ENCODE peak calls at places on chromosomes 6 and 20, in ten cellular contexts. C, D, O, I, H, M, B, F, J and T are unnamed samples.

GRCh38 chr6:148240463-148240845 is 102.2 kb upstream of the SASH1 start:
- DNase-seq in C (no peak), D (no peak), O (no peak), I (no peak), H (no peak), M (no peak), B (no peak), F (no peak), J (no peak), T (no peak)

GRCh38 chr6:167441653-167442644 is 117.1 kb downstream of the TTLL2 start:
- DNase-seq in C (no peak), D (no peak), O (peak), I (no peak), H (no peak), M (no peak), B (no peak), F (no peak), J (no peak), T (no peak)

GRCh38 chr20:33753763-33754162 is 22.0 kb downstream of the ZNF341 start:
- DNase-seq in C (no peak), D (peak), O (no peak), I (no peak), H (no peak), M (no peak), B (no peak), F (no peak), J (no peak), T (no peak)

GRCh38 chr6:38078671-38079070 is 259.1 kb downstream of the ZFAND3 start:
- DNase-seq in C (no peak), D (peak), O (no peak), I (no peak), H (no peak), M (no peak), B (no peak), F (no peak), J (no peak), T (no peak)

GRCh38 chr20:57754190-57754589 is 44.4 kb upstream of the PMEPA1 start:
- DNase-seq in C (no peak), D (no peak), O (no peak), I (no peak), H (no peak), M (no peak), B (no peak), F (peak), J (peak), T (no peak)

GRCh38 chr6:89731924-89732568 is 87.5 kb downstream of the MDN1 start:
- DNase-seq in C (no peak), D (no peak), O (no peak), I (no peak), H (no peak), M (no peak), B (no peak), F (no peak), J (no peak), T (no peak)

GRCh38 chr20:50587291-50587961 is 77.2 kb downstream of the PTPN1 start:
- DNase-seq in C (peak), D (no peak), O (no peak), I (no peak), H (no peak), M (no peak), B (peak), F (no peak), J (peak), T (no peak)

GRCh38 chr20:19074828-19075516 is 137.5 kb upstream of the SLC24A3 start:
- DNase-seq in C (no peak), D (peak), O (no peak), I (no peak), H (no peak), M (no peak), B (no peak), F (no peak), J (no peak), T (no peak)

GRCh38 chr6:114342086-114342825 is 567 bp downstream of the HS3ST5 start:
- DNase-seq in C (peak), D (peak), O (no peak), I (no peak), H (peak), M (peak), B (no peak), F (no peak), J (no peak), T (peak)

GRCh38 chr6:53029262-53029661 is 34.2 kb upstream of the GSTA4 start:
- DNase-seq in C (no peak), D (no peak), O (no peak), I (no peak), H (no peak), M (no peak), B (no peak), F (no peak), J (no peak), T (no peak)

DNA sequence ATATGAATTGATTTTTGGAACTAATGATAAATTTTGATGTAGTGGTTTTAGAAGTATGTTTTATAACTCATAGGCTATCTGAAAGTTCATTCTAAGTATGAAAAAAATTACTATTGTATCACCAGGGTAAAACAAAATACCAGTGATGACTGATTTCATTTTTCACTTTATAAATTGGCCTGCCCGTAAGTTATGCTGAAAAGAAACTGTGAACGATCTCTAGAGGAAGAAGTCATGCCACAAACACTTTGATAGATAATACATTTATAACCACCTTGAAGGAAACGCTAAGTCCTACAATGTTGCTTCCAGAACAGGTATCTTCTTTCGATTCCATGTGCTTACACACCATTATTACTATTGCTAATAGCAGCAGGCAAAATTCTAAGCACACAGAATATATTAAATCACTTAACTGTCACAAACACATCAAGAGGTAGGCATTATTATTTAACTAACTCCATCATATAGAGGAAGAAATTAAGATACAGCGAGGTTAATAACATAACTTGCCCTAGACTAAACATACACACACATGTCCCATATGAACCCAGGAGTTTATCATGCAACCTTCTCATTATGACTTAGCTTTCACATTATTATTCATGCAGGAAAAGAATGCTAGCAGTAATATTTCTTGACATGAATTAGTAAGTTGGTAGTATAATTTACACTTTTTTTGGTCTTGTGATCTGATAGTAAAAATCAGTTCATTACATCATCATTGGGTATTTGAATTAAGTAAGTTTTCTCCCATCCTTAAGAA is 44.7 kb downstream of the RGS17 start:
- DNase-seq in C (no peak), D (no peak), O (no peak), I (no peak), H (no peak), M (no peak), B (no peak), F (no peak), J (no peak), T (no peak)
- H3K4me3 ChIP-seq in C (no peak), D (no peak), O (no peak), I (no peak), H (no peak), M (no peak), B (no peak), F (no peak), J (no peak), T (no peak)

DNA sequence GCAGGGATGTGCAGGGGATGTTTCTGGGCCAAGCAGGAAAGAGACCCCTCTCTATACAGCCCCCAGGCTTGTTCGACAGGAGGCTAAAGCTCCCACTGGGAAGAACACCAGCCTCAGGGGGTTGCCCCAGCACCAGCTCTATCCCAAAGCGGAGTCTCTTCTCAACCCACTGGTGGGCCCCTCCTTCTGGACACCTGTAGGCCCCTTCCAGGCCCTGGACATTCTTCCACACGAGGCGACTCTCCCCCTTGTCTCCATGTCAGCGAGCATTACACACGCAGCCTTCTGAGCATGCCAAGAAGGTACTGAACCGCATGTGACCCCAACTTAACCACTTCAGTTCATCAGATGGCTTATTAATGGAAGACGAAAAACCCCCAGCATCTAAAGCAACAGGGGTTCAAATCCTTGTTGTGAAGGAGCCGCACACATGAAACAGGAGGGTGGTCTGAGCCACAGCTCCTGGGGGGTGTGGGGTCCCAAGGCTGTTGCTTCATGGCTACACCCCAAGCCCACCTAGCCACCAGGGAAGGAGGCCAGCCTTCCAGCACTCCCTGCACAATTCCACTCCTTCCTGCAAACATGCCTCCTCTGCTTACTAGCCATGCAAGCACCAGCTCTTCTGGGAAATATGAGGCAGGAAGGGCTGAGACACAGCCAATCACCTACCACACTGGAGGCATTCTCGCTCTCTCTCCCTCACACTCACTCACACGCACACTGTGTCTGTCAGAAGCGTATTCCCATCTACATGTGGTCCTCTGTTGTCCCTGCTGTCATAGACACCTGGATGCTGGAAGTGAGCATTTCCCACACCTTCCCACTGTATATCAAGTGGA is 104.6 kb downstream of the NOL4L start:
- DNase-seq in C (no peak), D (no peak), O (no peak), I (no peak), H (peak), M (no peak), B (no peak), F (peak), J (peak), T (no peak)
- H3K4me3 ChIP-seq in C (no peak), D (no peak), O (no peak), I (no peak), H (no peak), M (no peak), B (no peak), F (no peak), J (no peak), T (peak)

GRCh38 chr20:955111-955510 is 39.0 kb upstream of the ANGPT4 start:
- DNase-seq in C (no peak), D (no peak), O (no peak), I (no peak), H (no peak), M (no peak), B (no peak), F (no peak), J (peak), T (no peak)
- H3K4me3 ChIP-seq in C (no peak), D (no peak), O (no peak), I (no peak), H (no peak), M (no peak), B (no peak), F (no peak), J (no peak), T (no peak)

DNA sequence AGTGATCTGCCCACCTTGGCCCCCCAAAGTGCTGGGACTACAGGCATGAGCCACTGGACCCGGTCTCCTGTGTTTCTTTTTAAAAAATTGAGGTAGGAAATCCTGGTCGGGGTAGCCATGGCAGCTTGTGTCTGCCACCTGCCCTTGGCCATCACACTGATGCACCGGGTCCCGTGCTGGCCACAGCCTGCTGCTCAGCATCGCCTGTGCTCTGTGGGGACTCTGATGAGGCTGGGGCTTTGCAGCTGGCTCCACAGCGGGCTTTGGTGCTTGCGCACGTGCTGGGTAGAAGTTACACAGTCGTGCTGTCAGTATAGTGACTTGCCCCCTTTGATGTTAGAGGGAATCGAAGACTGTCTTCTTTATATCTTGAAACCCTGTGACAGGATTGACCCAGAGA is 66.7 kb downstream of the SMAP1 start:
- DNase-seq in C (no peak), D (no peak), O (no peak), I (no peak), H (no peak), M (no peak), B (no peak), F (no peak), J (no peak), T (no peak)
- H3K4me3 ChIP-seq in C (no peak), D (no peak), O (no peak), I (no peak), H (no peak), M (no peak), B (no peak), F (no peak), J (no peak), T (no peak)

GRCh38 chr6:26344658-26345057 is 20.3 kb upstream of the BTN3A2 start:
- DNase-seq in C (no peak), D (no peak), O (no peak), I (no peak), H (no peak), M (no peak), B (no peak), F (no peak), J (no peak), T (no peak)

GRCh38 chr6:26345832-26346231 is 19.2 kb upstream of the BTN3A2 start:
- DNase-seq in C (no peak), D (no peak), O (no peak), I (no peak), H (no peak), M (no peak), B (no peak), F (no peak), J (no peak), T (no peak)

GRCh38 chr6:26339612-26340011 is 25.4 kb upstream of the BTN3A2 start:
- DNase-seq in C (no peak), D (no peak), O (no peak), I (no peak), H (no peak), M (no peak), B (no peak), F (no peak), J (no peak), T (no peak)

GRCh38 chr6:26340066-26340465 is 24.9 kb upstream of the BTN3A2 start:
- DNase-seq in C (no peak), D (no peak), O (no peak), I (no peak), H (no peak), M (no peak), B (no peak), F (no peak), J (no peak), T (no peak)

GRCh38 chr6:26342106-26342999 is 22.6 kb upstream of the BTN3A2 start:
- DNase-seq in C (no peak), D (peak), O (no peak), I (no peak), H (no peak), M (no peak), B (no peak), F (no peak), J (no peak), T (no peak)
- H3K4me3 ChIP-seq in C (peak), D (peak), O (peak), I (peak), H (no peak), M (no peak), B (peak), F (no peak), J (peak), T (peak)

DNA sequence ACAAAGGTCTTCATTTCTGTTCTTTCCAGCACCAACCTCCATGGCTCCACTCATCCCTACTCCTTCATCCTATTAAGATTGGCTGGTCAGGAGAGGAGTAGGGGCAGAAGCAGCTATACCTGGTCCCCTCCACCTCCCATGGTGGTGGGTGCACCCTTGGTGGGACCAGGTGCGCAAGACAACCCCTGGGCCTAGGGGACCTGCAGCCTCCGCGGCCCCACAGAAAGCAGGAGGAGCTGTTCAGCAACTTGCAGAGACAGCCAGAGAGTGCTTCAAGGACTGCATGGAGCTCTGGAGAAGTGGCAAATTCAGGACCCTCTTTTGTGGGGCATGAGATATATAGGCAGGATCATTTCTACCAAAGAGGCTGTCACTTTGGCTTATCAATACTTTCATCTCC is 9.8 kb downstream of the ULBP2 start:
- DNase-seq in C (no peak), D (no peak), O (no peak), I (no peak), H (peak), M (no peak), B (no peak), F (no peak), J (no peak), T (no peak)
- H3K4me3 ChIP-seq in C (no peak), D (no peak), O (no peak), I (no peak), H (no peak), M (no peak), B (no peak), F (no peak), J (no peak), T (no peak)

DNA sequence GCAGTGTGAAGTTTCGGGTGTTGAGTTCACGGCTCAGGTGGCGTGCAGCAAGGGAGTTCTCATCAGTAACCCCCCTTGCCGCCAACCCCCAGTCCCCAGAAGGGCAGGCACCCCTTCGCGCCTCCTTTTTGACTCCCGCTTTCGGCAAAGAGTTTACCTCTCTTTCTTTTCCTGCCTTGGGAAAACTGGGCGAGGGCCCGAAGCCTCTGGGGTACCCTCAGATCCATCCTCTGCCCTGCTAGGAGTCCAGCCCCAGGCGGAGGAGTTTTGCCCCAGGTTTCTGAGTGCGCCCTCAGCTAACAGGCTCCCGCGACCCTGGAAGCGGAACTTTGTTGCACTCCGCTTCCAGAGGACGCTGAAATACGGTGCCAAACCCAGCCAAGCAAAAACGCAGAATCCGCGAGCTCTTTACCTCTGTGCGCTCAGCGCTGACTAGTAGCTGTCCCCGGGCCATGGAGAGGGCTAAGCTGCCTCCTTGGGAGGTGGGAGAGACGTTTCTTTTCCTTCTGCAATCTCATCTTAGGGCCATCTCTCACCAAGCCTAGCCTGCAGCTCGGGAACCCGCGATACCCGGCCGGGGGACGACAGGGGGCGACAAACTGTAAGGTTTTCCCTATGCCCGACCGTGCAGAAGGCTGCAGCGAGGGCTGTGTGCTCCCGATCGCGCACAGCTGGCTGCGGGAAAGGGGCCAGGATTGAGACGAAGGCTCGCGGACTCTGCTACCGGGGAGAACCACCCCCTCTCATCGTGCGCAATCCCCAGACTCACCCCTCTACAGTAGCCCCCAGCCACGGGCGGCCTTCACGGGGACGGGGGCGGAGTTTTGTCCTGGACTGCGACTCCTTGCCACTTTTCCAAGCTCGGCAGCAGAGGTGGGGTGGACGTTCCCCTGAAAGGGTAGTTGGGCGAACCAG is 2.7 kb upstream of the PAX1 start:
- DNase-seq in C (peak), D (no peak), O (peak), I (no peak), H (peak), M (peak), B (peak), F (no peak), J (no peak), T (no peak)
- H3K4me3 ChIP-seq in C (no peak), D (no peak), O (peak), I (no peak), H (no peak), M (no peak), B (peak), F (no peak), J (no peak), T (peak)

DNA sequence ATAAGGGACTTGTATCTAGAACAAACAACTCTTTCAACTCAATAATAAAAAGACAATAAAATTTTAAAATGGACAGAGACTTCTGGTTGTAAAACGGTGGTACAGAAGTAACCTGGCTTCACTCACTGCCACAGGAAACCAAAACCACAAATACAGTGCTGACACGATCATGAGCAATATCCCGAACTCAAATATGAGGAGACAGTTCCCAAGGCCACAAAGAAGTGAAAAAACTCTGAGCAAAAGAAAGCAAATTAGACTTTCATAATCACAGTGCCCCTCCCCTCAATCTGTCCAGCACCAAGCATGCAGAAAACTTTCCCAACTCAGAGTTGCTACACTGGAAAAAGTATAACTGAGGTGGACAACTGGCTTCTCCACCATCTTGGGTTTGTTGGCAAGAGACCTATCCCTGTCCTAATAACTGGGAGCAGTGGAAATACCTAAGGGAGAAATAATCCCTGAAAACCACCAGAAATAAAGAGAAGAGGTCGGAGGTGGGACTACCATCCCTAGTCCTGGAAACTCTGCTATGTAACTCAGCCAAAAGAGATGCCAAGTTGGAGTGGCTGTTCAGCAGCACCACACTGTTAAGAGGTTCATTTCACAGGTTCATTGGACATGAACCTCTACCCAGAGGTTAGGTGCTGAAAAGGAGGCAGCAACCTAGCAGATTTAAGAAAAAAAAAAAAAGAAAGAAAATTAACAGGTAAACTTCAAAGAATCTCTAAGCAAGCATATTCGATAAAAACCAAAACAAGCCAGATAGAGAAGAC is 55.5 kb downstream of the REV3L start:
- DNase-seq in C (no peak), D (peak), O (no peak), I (no peak), H (no peak), M (no peak), B (no peak), F (no peak), J (no peak), T (no peak)
- H3K4me3 ChIP-seq in C (no peak), D (peak), O (no peak), I (no peak), H (no peak), M (no peak), B (no peak), F (no peak), J (no peak), T (no peak)